ENCODE peak calls at places on chromosomes 13 and 19, in four cellular contexts. A is uterus, D is lower leg skin, R is cardiac muscle cell. X is an unnamed sample.

GRCh38 chr13:59477011-59477410 is 686.7 kb downstream of the DIAPH3 start:
- DNase-seq in R (no peak), A (no peak), D (no peak), X (peak)

GRCh38 chr19:695350-695949 is at the start of gene PRSS57:
- DNase-seq in D (no peak), R (no peak), A (no peak), X (no peak)

GRCh38 chr19:49690656-49691242 is at the start of gene CPT1C:
- DNase-seq in R (peak), D (peak), A (peak), X (no peak)

GRCh38 chr13:74299688-74300087 is 165.5 kb upstream of the KLF12 start:
- DNase-seq in D (no peak), A (no peak), R (no peak), X (no peak)

GRCh38 chr13:114226088-114226487 is 8.6 kb upstream of the CDC16 start:
- DNase-seq in R (no peak), A (no peak), D (no peak), X (no peak)

GRCh38 chr13:83825676-83826075 is 56.6 kb downstream of the SLITRK1 start:
- DNase-seq in D (no peak), R (no peak), A (no peak), X (no peak)

GRCh38 chr13:109859898-109860297 is 73.5 kb upstream of the IRS2 start:
- DNase-seq in R (no peak), D (no peak), A (no peak), X (no peak)

GRCh38 chr19:20367811-20368294 is 197.7 kb downstream of the ZNF737 start:
- DNase-seq in R (peak), A (no peak), D (no peak), X (no peak)

GRCh38 chr13:91368101-91368500 is 20.6 kb downstream of the MIR17HG start:
- DNase-seq in D (no peak), A (no peak), R (no peak), X (no peak)

GRCh38 chr13:108983273-108983672 is 353.9 kb downstream of the MYO16 start:
- DNase-seq in D (no peak), R (no peak), A (no peak), X (no peak)

GRCh38 chr19:40362160-40362559 is 13.7 kb downstream of the PLD3 start:
- DNase-seq in R (no peak), A (no peak), D (no peak), X (no peak)

GRCh38 chr19:45643024-45643926 is 4.1 kb upstream of the EML2 start:
- DNase-seq in R (peak), D (peak), A (peak), X (peak)
- H3K4me3 ChIP-seq in R (peak), D (no peak), A (no peak), X (peak)

DNA sequence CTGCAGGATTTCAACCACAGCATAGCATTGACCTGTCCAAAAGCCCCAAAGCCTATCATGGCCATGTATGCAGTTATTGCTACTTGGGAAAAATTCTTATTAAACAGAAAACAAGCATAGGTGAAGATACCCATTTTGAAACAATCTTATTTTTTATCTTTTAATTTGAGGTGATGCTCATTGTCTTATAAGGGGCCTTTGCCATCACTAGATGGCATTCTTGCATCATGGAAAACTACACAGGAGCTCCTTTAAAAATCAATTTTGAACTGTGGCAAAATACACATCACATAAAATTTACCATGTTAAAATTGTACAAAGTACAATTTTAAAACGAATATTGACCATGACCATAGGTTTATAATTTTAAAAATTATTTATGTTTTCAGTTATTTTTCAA is 38.9 kb upstream of the ZNF835 start:
- DNase-seq in D (no peak), A (no peak), R (no peak), X (no peak)
- H3K4me3 ChIP-seq in D (no peak), A (no peak), R (no peak), X (no peak)

GRCh38 chr19:10112037-10112751 is 701 bp downstream of the P2RY11 start:
- DNase-seq in D (no peak), R (no peak), A (no peak), X (no peak)
- H3K4me3 ChIP-seq in D (no peak), R (no peak), A (no peak), X (no peak)

GRCh38 chr19:11540642-11541041 is 2.0 kb downstream of the CNN1 start:
- DNase-seq in A (peak), D (no peak), R (no peak), X (no peak)
- H3K4me3 ChIP-seq in A (peak), D (no peak), R (no peak), X (no peak)

GRCh38 chr13:112229445-112229844 is 146.7 kb upstream of the SPACA7 start:
- DNase-seq in A (no peak), R (no peak), D (no peak), X (no peak)

GRCh38 chr13:112227031-112227430 is 149.1 kb upstream of the SPACA7 start:
- DNase-seq in R (no peak), D (no peak), A (no peak), X (no peak)

GRCh38 chr13:112222971-112223370 is 153.2 kb upstream of the SPACA7 start:
- DNase-seq in D (no peak), A (no peak), R (no peak), X (no peak)

GRCh38 chr13:112226320-112227002 is 149.7 kb upstream of the SPACA7 start:
- DNase-seq in R (no peak), A (no peak), D (no peak), X (no peak)

GRCh38 chr13:112225429-112226090 is 150.6 kb upstream of the SPACA7 start:
- DNase-seq in R (no peak), A (no peak), D (no peak), X (no peak)
- H3K4me3 ChIP-seq in R (no peak), A (no peak), D (no peak), X (no peak)

X was measured in HepG2.